ENCODE peak calls at places on chromosomes 13 and 19, in eight cellular contexts. I is GM23248, H is neuronal stem cell, G is IMR-90, K is tibial artery, M is SJSA1, A is Peyer's patch, X is NT2/D1. W is an unnamed sample. For H3K4me1, the result is how much of the 10 kb centered on the place peaks cover.

GRCh38 chr19:9309974-9310446 is 372 bp upstream of the ZNF699 start:
- DNase-seq in H (no peak), K (peak), A (peak), G (peak), I (peak), M (no peak), X (peak), W (peak)

GRCh38 chr19:48509467-48510194 is 2.0 kb downstream of the LMTK3 start:
- DNase-seq in A (no peak), G (no peak), X (no peak), I (no peak), M (no peak), K (no peak), H (no peak), W (no peak)

GRCh38 chr13:101942535-101943157 is 459.2 kb downstream of the FGF14 start:
- DNase-seq in M (no peak), H (no peak), I (no peak), X (no peak), K (no peak), G (no peak), A (no peak), W (no peak)

GRCh38 chr19:47891923-47892666 is 6.0 kb upstream of the SULT2A1 start:
- DNase-seq in G (no peak), X (no peak), K (no peak), A (peak), M (no peak), H (peak), I (no peak), W (no peak)

GRCh38 chr13:102978168-102978567 is 88.0 kb downstream of the SLC10A2 start:
- DNase-seq in I (peak), H (no peak), K (no peak), A (no peak), M (no peak), G (no peak), X (no peak), W (no peak)

GRCh38 chr19:38544569-38545315 is 73.0 kb downstream of the MAP4K1 start:
- DNase-seq in X (no peak), I (peak), H (no peak), K (no peak), A (no peak), G (peak), M (no peak), W (no peak)

GRCh38 chr19:30448386-30449130 is 76.4 kb downstream of the ZNF536 start:
- DNase-seq in H (no peak), A (no peak), X (no peak), K (no peak), M (peak), G (no peak), I (peak), W (no peak)

GRCh38 chr19:35753634-35754364 is 3.0 kb downstream of the HSPB6 start:
- DNase-seq in M (no peak), H (no peak), I (no peak), X (no peak), G (no peak), A (no peak), K (no peak), W (no peak)

GRCh38 chr19:48444129-48444932 is 1.5 kb upstream of the GRWD1 start:
- DNase-seq in I (no peak), G (no peak), H (no peak), K (no peak), M (no peak), A (no peak), X (no peak), W (no peak)

GRCh38 chr19:46728693-46729339 is 11.9 kb upstream of the PRKD2 start:
- DNase-seq in K (peak), H (peak), A (peak), X (no peak), I (peak), M (no peak), G (peak), W (peak)

GRCh38 chr13:60787083-60787482 is 390.1 kb downstream of the TDRD3 start:
- DNase-seq in M (no peak), H (no peak), X (no peak), A (no peak), I (no peak), G (no peak), K (no peak), W (no peak)

GRCh38 chr13:27001705-27002104 is 169.9 kb downstream of the USP12 start:
- DNase-seq in K (no peak), A (peak), M (no peak), H (no peak), X (no peak), G (no peak), I (no peak), W (no peak)

GRCh38 chr13:80084086-80084676 is 256.7 kb downstream of the SPRY2 start:
- DNase-seq in H (no peak), X (peak), K (no peak), G (peak), M (peak), I (peak), A (no peak), W (no peak)

GRCh38 chr19:18118420-18119242 is 21.1 kb downstream of the MAST3 start:
- DNase-seq in M (no peak), I (peak), H (no peak), X (no peak), G (peak), K (no peak), A (no peak), W (no peak)

GRCh38 chr13:25943666-25944065 is 108.2 kb downstream of the SHISA2 start:
- DNase-seq in K (no peak), X (no peak), M (no peak), I (peak), G (no peak), H (no peak), A (no peak), W (no peak)

GRCh38 chr13:79709526-79709925 is 228.6 kb downstream of the NDFIP2 start:
- DNase-seq in X (no peak), H (no peak), G (peak), A (no peak), I (peak), K (no peak), M (no peak), W (no peak)

GRCh38 chr13:33545492-33545891 is 259.9 kb upstream of the STARD13 start:
- DNase-seq in H (no peak), I (no peak), M (no peak), K (no peak), G (no peak), X (no peak), A (no peak), W (no peak)

GRCh38 chr19:52948025-52948770 is 14.5 kb downstream of the ZNF816 start:
- DNase-seq in M (no peak), X (no peak), K (no peak), A (no peak), I (no peak), G (no peak), H (no peak), W (no peak)

GRCh38 chr13:46160474-46161066 is 21.4 kb downstream of the LCP1 start:
- DNase-seq in K (no peak), I (peak), M (peak), X (peak), G (peak), A (peak), H (peak), W (peak)

GRCh38 chr13:46062190-46062589 is 9.6 kb upstream of the ZC3H13 start:
- DNase-seq in H (no peak), G (peak), I (peak), K (no peak), M (no peak), X (no peak), A (no peak), W (no peak)

GRCh38 chr13:39485314-39485700 is 117.7 kb downstream of the LHFPL6 start:
- DNase-seq in I (peak), A (no peak), G (peak), M (no peak), H (no peak), K (no peak), X (no peak), W (no peak)

GRCh38 chr13:30679483-30680330 is 55.6 kb upstream of the ALOX5AP start:
- DNase-seq in M (peak), A (no peak), I (peak), K (no peak), G (peak), X (no peak), H (no peak), W (no peak)

GRCh38 chr13:113157929-113158747 is at the start of gene PROZ:
- DNase-seq in A (no peak), G (no peak), H (no peak), X (no peak), M (no peak), I (no peak), K (no peak), W (no peak)

GRCh38 chr19:40255619-40256166 is 29.2 kb upstream of the CCNP start:
- DNase-seq in X (no peak), M (no peak), K (no peak), A (no peak), H (no peak), G (no peak), I (no peak), W (no peak)

GRCh38 chr13:33150146-33150545 is 133.9 kb downstream of the KL start:
- DNase-seq in A (no peak), X (no peak), G (peak), H (no peak), M (no peak), I (peak), K (no peak), W (no peak)

GRCh38 chr13:20331419-20331818 is 99.3 kb upstream of the GJB6 start:
- DNase-seq in X (no peak), H (no peak), A (no peak), I (no peak), K (no peak), G (no peak), M (no peak), W (no peak)

GRCh38 chr13:36673838-36674326 is at the start of gene SERTM1:
- DNase-seq in M (no peak), A (no peak), I (peak), K (no peak), H (peak), X (peak), G (no peak), W (no peak)

GRCh38 chr19:3132971-3133792 is 2.7 kb upstream of the GNA15 start:
- DNase-seq in X (no peak), A (peak), I (peak), H (no peak), K (peak), G (peak), M (no peak), W (no peak)

GRCh38 chr19:12159773-12160414 is 3.0 kb upstream of the ZNF136 start:
- DNase-seq in X (no peak), A (no peak), G (no peak), I (no peak), M (no peak), H (no peak), K (no peak), W (no peak)

GRCh38 chr19:49216076-49216475 is 58.5 kb downstream of the TRPM4 start:
- DNase-seq in M (peak), I (peak), A (no peak), H (no peak), X (no peak), K (no peak), G (peak), W (no peak)

GRCh38 chr13:112983042-112983305 is 14.0 kb downstream of the MCF2L start:
- DNase-seq in G (no peak), M (no peak), K (no peak), A (no peak), I (no peak), H (no peak), X (no peak), W (no peak)

GRCh38 chr13:91797567-91797966 is 399.1 kb downstream of the GPC5 start:
- DNase-seq in I (no peak), M (no peak), X (no peak), G (no peak), K (no peak), H (no peak), A (no peak), W (no peak)

GRCh38 chr19:10006335-10006708 is 4.0 kb downstream of the COL5A3 start:
- DNase-seq in K (peak), X (no peak), A (no peak), I (peak), M (no peak), G (peak), H (no peak), W (peak)

GRCh38 chr19:898663-899062 is 5.4 kb downstream of the RNU6-9 start:
- DNase-seq in X (no peak), G (no peak), I (no peak), K (no peak), A (peak), H (no peak), M (no peak), W (no peak)

GRCh38 chr19:33714149-33714548 is 82.5 kb upstream of the KCTD15 start:
- DNase-seq in H (no peak), A (no peak), M (no peak), X (no peak), G (no peak), K (no peak), I (no peak), W (no peak)

GRCh38 chr19:5974721-5975387 is 3.1 kb downstream of the RANBP3 start:
- DNase-seq in I (peak), K (no peak), H (no peak), X (no peak), G (peak), M (no peak), A (no peak), W (no peak)

GRCh38 chr13:24921003-24921402 is 157.0 kb downstream of the RNF17 start:
- DNase-seq in A (no peak), H (no peak), M (no peak), X (no peak), K (no peak), G (no peak), I (peak), W (no peak)
- H3K4me3 ChIP-seq in A (no peak), H (no peak), M (no peak), X (no peak), K (no peak), G (no peak), I (peak), W (no peak)

GRCh38 chr13:98649861-98650260 is 73.0 kb upstream of the STK24 start:
- DNase-seq in K (no peak), X (no peak), M (peak), A (peak), G (no peak), H (no peak), I (no peak), W (no peak)
- H3K4me1 ChIP-seq in K (under half), X (under half), M (under half), A (under half), G (under half), H (under half), I (under half), W (under half)

DNA sequence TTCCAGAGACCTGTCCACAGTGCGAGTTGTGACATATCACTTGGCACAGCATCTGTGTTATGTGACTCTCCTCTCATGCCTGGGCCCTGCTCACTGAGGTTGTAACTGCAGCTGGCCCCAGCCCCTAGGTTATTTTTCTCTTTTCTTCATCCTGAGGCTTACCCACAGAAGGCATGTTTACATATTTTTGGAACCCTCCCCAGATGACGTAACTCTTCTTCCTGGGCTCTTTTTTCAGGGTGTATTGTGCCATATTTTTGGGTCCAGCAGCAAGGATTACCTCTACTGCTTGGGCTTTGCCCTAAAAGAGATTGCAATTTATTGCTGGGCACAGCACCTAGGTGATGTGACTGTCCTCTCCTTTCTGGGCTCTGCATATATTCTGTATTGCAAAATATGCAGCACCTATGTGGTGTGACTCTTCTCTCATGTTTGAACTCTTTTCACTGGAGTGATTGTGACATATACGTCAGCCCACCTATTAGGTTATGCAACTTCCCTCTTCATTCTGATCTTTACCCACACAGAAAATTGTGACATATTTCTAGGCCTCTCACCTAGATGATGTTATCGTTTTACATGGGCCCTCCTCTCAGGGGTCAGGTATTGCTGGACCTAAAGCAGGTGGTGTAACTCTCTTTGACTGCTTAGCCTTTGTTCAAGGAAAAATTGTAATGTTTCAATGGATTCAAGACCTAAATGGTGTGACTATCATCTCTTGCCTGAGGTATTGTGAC is 64.5 kb upstream of the ZNF724 start:
- DNase-seq in I (no peak), G (no peak), M (no peak), X (no peak), K (no peak), A (no peak), H (no peak), W (no peak)
- H3K4me3 ChIP-seq in I (no peak), G (no peak), M (no peak), X (no peak), K (no peak), A (no peak), H (no peak), W (no peak)

GRCh38 chr19:43766755-43767043 is 11.9 kb upstream of the SMG9 start:
- DNase-seq in A (no peak), G (no peak), K (no peak), X (no peak), M (no peak), H (no peak), I (no peak), W (no peak)
- H3K4me1 ChIP-seq in A (under half), G (under half), K (under half), X (under half), M (under half), H (under half), I (under half), W (under half)

GRCh38 chr19:55405638-55406037 is 1.9 kb downstream of the UBE2S start:
- DNase-seq in X (no peak), K (no peak), G (no peak), H (no peak), A (no peak), M (no peak), I (no peak), W (no peak)
- H3K4me3 ChIP-seq in X (peak), K (no peak), G (peak), H (peak), A (no peak), M (peak), I (peak), W (no peak)

GRCh38 chr13:51220706-51221105 is 1.5 kb upstream of the FAM124A start:
- DNase-seq in H (no peak), M (no peak), X (no peak), K (no peak), G (no peak), A (no peak), I (no peak), W (no peak)

GRCh38 chr13:51221108-51221507 is 1.1 kb upstream of the FAM124A start:
- DNase-seq in K (no peak), X (no peak), G (no peak), H (no peak), I (no peak), A (no peak), M (no peak), W (no peak)

GRCh38 chr13:51223284-51224270 is 1.4 kb downstream of the FAM124A start:
- DNase-seq in X (no peak), M (no peak), G (no peak), H (no peak), K (no peak), A (no peak), I (no peak), W (peak)

GRCh38 chr13:51222510-51223283 is 499 bp downstream of the FAM124A start:
- DNase-seq in A (no peak), M (no peak), H (peak), I (peak), G (no peak), K (no peak), X (no peak), W (no peak)

DNA sequence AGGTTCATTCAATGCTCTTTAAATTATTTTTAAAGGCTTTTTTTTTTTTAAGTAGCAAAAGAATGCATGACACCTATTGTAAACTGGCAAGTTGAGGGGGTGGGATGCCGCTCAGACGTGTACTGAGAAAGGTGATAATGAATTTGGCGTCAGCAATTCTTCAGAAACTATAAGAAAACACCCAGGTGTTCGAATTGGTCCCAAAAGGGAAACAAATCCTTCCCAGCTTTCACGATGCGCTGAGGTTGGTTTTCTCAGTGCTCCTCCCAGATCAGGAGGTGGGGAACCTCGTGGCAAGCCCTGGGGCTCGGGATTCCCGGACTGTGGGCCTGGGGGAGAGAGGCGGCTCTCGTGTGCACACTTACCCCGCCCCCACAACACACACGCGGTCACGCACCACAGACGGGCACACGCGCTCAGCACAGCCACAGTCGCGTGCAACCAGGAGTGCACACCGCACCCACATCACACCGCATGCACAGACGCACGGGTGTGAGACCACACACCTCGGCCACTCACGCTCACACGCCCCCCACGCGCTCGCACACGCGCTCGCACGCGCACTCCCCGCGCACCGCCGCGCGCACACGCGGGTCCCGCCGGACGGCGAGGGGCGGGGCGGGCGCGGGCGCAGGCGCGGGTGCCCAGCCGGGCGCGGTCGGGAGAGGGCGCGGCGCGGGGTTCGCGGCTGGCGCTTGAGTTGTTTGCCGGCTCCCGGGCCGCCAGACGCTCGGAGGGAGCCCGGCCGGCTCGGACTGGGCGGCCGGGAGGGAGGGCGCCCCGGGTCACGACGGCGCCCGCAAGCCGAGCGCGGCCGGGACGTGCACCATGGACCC is at the start of gene FAM124A:
- DNase-seq in I (peak), A (peak), G (peak), M (no peak), K (no peak), X (no peak), H (peak), W (peak)
- H3K4me1 ChIP-seq in I (under half), A (under half), G (under half), M (under half), K (under half), X (under half), H (under half), W (under half)

W was measured in heart right ventricle.